ENCODE peak calls at places on chromosomes 7 and 10, in six cellular contexts. One of them, this sample, is unnamed.

GRCh38 chr10:7193369-7193768 is 217.5 kb downstream of the SFMBT2 start:
- DNase-seq in A549: no peak
- DNase-seq in heart right ventricle: no peak
- DNase-seq in IMR-90: no peak
- DNase-seq in astrocyte of the cerebellum: no peak
- DNase-seq in GM12865: no peak
- DNase-seq in this sample: no peak

GRCh38 chr7:54292171-54292925 is 249.8 kb upstream of the VSTM2A start:
- DNase-seq in A549: no peak
- DNase-seq in heart right ventricle: no peak
- DNase-seq in IMR-90: no peak
- DNase-seq in astrocyte of the cerebellum: no peak
- DNase-seq in GM12865: no peak
- DNase-seq in this sample: no peak

GRCh38 chr7:157576415-157576814 is 239.6 kb downstream of the DNAJB6 start:
- DNase-seq in A549: no peak
- DNase-seq in heart right ventricle: no peak
- DNase-seq in IMR-90: no peak
- DNase-seq in astrocyte of the cerebellum: no peak
- DNase-seq in GM12865: no peak
- DNase-seq in this sample: no peak

GRCh38 chr7:23654508-23654907 is 25.5 kb upstream of the FAM221A start:
- DNase-seq in A549: peak
- DNase-seq in heart right ventricle: no peak
- DNase-seq in IMR-90: peak
- DNase-seq in astrocyte of the cerebellum: no peak
- DNase-seq in GM12865: peak
- DNase-seq in this sample: no peak

GRCh38 chr10:120942806-120943413 is 91.7 kb downstream of the WDR11 start:
- DNase-seq in A549: peak
- DNase-seq in heart right ventricle: peak
- DNase-seq in IMR-90: peak
- DNase-seq in astrocyte of the cerebellum: peak
- DNase-seq in GM12865: peak
- DNase-seq in this sample: peak

GRCh38 chr10:122164815-122165491 is 106.1 kb upstream of the BTBD16 start:
- DNase-seq in A549: no peak
- DNase-seq in heart right ventricle: no peak
- DNase-seq in IMR-90: no peak
- DNase-seq in astrocyte of the cerebellum: no peak
- DNase-seq in GM12865: no peak
- DNase-seq in this sample: no peak

GRCh38 chr10:21602313-21602712 is 68.3 kb downstream of the MLLT10 start:
- DNase-seq in A549: no peak
- DNase-seq in heart right ventricle: no peak
- DNase-seq in IMR-90: peak
- DNase-seq in astrocyte of the cerebellum: no peak
- DNase-seq in GM12865: no peak
- DNase-seq in this sample: no peak

GRCh38 chr7:110061387-110061786 is 1029.5 kb upstream of the LRRN3 start:
- DNase-seq in A549: no peak
- DNase-seq in heart right ventricle: no peak
- DNase-seq in IMR-90: no peak
- DNase-seq in astrocyte of the cerebellum: no peak
- DNase-seq in GM12865: peak
- DNase-seq in this sample: no peak

GRCh38 chr7:157355784-157356511 is 19.1 kb downstream of the DNAJB6 start:
- DNase-seq in A549: no peak
- DNase-seq in heart right ventricle: peak
- DNase-seq in IMR-90: peak
- DNase-seq in astrocyte of the cerebellum: no peak
- DNase-seq in GM12865: no peak
- DNase-seq in this sample: no peak

GRCh38 chr10:129850790-129851189 is 113.3 kb downstream of the EBF3 start:
- DNase-seq in A549: no peak
- DNase-seq in heart right ventricle: no peak
- DNase-seq in IMR-90: no peak
- DNase-seq in astrocyte of the cerebellum: no peak
- DNase-seq in GM12865: no peak
- DNase-seq in this sample: no peak

GRCh38 chr7:70238171-70238575 is 639.9 kb downstream of the AUTS2 start:
- DNase-seq in A549: no peak
- DNase-seq in heart right ventricle: no peak
- DNase-seq in IMR-90: no peak
- DNase-seq in astrocyte of the cerebellum: no peak
- DNase-seq in GM12865: peak
- DNase-seq in this sample: no peak

GRCh38 chr7:873367-874002 is 2.9 kb upstream of the GET4 start:
- DNase-seq in A549: peak
- DNase-seq in heart right ventricle: peak
- DNase-seq in IMR-90: peak
- DNase-seq in astrocyte of the cerebellum: peak
- DNase-seq in GM12865: peak
- DNase-seq in this sample: peak

GRCh38 chr10:11610855-11611247 is 599 bp downstream of the USP6NL start:
- DNase-seq in A549: peak
- DNase-seq in heart right ventricle: peak
- DNase-seq in IMR-90: peak
- DNase-seq in astrocyte of the cerebellum: no peak
- DNase-seq in GM12865: peak
- DNase-seq in this sample: no peak

GRCh38 chr7:157703534-157704195 is 366.9 kb downstream of the DNAJB6 start:
- DNase-seq in A549: no peak
- DNase-seq in heart right ventricle: no peak
- DNase-seq in IMR-90: no peak
- DNase-seq in astrocyte of the cerebellum: no peak
- DNase-seq in GM12865: no peak
- DNase-seq in this sample: no peak

GRCh38 chr7:27697861-27698430 is 35.3 kb upstream of the HIBADH start:
- DNase-seq in A549: peak
- DNase-seq in heart right ventricle: no peak
- DNase-seq in IMR-90: peak
- DNase-seq in astrocyte of the cerebellum: no peak
- DNase-seq in GM12865: peak
- DNase-seq in this sample: no peak

GRCh38 chr7:95672434-95672833 is 76.1 kb upstream of the PDK4 start:
- DNase-seq in A549: no peak
- DNase-seq in heart right ventricle: no peak
- DNase-seq in IMR-90: no peak
- DNase-seq in astrocyte of the cerebellum: no peak
- DNase-seq in GM12865: no peak
- DNase-seq in this sample: no peak

GRCh38 chr10:90992462-90992861 is 71.6 kb upstream of the ANKRD1 start:
- DNase-seq in A549: no peak
- DNase-seq in heart right ventricle: no peak
- DNase-seq in IMR-90: no peak
- DNase-seq in astrocyte of the cerebellum: no peak
- DNase-seq in GM12865: no peak
- DNase-seq in this sample: no peak

GRCh38 chr7:2810682-2811471 is 33.2 kb downstream of the GNA12 start:
- DNase-seq in A549: no peak
- DNase-seq in heart right ventricle: no peak
- DNase-seq in IMR-90: no peak
- DNase-seq in astrocyte of the cerebellum: no peak
- DNase-seq in GM12865: no peak
- DNase-seq in this sample: no peak

GRCh38 chr10:77109470-77109994 is 528.1 kb downstream of the KCNMA1 start:
- DNase-seq in A549: no peak
- DNase-seq in heart right ventricle: no peak
- DNase-seq in IMR-90: no peak
- DNase-seq in astrocyte of the cerebellum: no peak
- DNase-seq in GM12865: no peak
- DNase-seq in this sample: no peak

GRCh38 chr7:66265566-66265965 is 60.4 kb downstream of the TPST1 start:
- DNase-seq in A549: peak
- DNase-seq in heart right ventricle: no peak
- DNase-seq in IMR-90: peak
- DNase-seq in astrocyte of the cerebellum: no peak
- DNase-seq in GM12865: no peak
- DNase-seq in this sample: no peak

DNA sequence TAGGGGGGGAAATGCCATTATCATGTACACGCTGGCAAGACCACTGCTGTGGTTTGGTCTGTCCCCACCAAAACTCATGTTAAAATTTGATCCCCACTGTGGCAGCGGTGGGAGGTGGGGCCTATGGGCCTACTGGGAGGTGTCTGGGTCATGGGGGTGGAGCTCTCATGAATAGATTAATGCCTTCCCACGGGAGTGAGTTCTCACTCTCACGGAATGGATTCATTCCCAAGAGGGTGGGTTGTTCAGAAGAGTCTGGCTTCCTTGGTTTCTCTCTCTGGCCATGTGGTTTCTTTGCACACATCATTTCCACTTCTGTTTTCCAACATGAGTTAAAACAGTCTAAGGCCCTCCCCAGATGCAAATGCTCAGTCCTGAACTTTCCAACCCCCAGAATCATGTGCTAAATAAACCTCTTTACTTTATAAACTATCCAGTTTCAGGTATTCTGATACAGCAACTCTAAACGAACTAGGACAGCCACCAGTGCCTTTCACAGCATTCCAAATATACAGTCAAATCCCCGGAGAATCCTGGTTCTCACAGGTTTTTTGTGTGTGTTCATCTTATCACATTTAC is 44.3 kb downstream of the SMURF1 start:
- DNase-seq in A549: no peak
- DNase-seq in heart right ventricle: no peak
- DNase-seq in IMR-90: no peak
- DNase-seq in astrocyte of the cerebellum: no peak
- DNase-seq in GM12865: no peak
- DNase-seq in this sample: no peak
- H3K4me3 ChIP-seq in A549: no peak
- H3K4me3 ChIP-seq in heart right ventricle: no peak
- H3K4me3 ChIP-seq in IMR-90: no peak
- H3K4me3 ChIP-seq in astrocyte of the cerebellum: no peak
- H3K4me3 ChIP-seq in GM12865: no peak
- H3K4me3 ChIP-seq in this sample: no peak

GRCh38 chr10:110409488-110409887 is 88.2 kb upstream of the DUSP5 start:
- DNase-seq in A549: no peak
- DNase-seq in heart right ventricle: no peak
- DNase-seq in IMR-90: no peak
- DNase-seq in astrocyte of the cerebellum: no peak
- DNase-seq in GM12865: no peak
- DNase-seq in this sample: no peak
- H3K4me3 ChIP-seq in A549: no peak
- H3K4me3 ChIP-seq in heart right ventricle: no peak
- H3K4me3 ChIP-seq in IMR-90: no peak
- H3K4me3 ChIP-seq in astrocyte of the cerebellum: no peak
- H3K4me3 ChIP-seq in GM12865: peak
- H3K4me3 ChIP-seq in this sample: no peak

GRCh38 chr7:117021366-117021765 is 68.1 kb downstream of the ST7 start:
- DNase-seq in A549: no peak
- DNase-seq in heart right ventricle: no peak
- DNase-seq in IMR-90: no peak
- DNase-seq in astrocyte of the cerebellum: no peak
- DNase-seq in GM12865: no peak
- DNase-seq in this sample: no peak

GRCh38 chr7:117018713-117019112 is 65.4 kb downstream of the ST7 start:
- DNase-seq in A549: no peak
- DNase-seq in heart right ventricle: no peak
- DNase-seq in IMR-90: no peak
- DNase-seq in astrocyte of the cerebellum: no peak
- DNase-seq in GM12865: no peak
- DNase-seq in this sample: no peak

GRCh38 chr7:117019287-117019686 is 66.0 kb downstream of the ST7 start:
- DNase-seq in A549: no peak
- DNase-seq in heart right ventricle: no peak
- DNase-seq in IMR-90: no peak
- DNase-seq in astrocyte of the cerebellum: no peak
- DNase-seq in GM12865: no peak
- DNase-seq in this sample: no peak

GRCh38 chr7:117020605-117021002 is 67.3 kb downstream of the ST7 start:
- DNase-seq in A549: no peak
- DNase-seq in heart right ventricle: no peak
- DNase-seq in IMR-90: no peak
- DNase-seq in astrocyte of the cerebellum: no peak
- DNase-seq in GM12865: no peak
- DNase-seq in this sample: no peak

DNA sequence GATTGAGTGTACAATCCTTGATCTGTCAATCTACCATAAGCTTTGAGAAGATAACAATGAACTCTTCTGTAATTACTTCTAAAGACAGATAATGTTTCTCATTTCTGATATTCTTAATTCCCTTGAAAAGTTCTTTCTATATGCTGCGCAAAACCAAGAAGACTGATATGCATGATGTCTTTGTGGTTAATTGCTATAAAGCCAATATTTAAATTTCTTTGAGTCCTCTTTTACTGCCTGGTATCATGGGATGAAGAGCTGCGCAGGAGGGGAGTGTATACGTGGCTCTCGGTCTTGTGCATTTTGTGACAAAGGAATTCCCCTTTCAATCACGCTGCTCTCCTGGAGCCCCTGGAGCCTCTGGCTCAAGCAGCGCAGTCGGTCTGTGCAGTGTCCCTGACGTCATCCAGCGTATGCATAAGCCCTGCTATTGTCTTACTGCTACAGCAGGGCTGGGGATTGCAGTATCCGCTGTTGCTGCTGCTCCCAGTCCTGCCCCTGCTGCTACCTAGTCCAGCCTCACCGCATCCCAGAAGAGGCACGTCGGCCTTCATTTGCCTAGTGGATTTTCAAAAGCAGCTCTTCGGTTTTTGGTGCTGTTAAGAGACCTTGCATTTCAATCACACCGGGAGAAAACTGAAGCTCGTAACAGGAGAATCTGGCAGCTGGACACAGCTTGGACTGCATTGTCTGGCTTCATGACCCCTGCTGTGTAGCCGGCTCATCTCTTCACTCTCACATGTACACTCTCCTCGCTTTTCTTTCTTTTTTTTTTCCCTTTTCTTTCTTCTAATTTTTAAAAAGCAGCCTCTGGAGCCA is 66.7 kb downstream of the ST7 start:
- DNase-seq in A549: peak
- DNase-seq in heart right ventricle: peak
- DNase-seq in IMR-90: peak
- DNase-seq in astrocyte of the cerebellum: peak
- DNase-seq in GM12865: no peak
- DNase-seq in this sample: peak
- H3K4me3 ChIP-seq in A549: no peak
- H3K4me3 ChIP-seq in heart right ventricle: peak
- H3K4me3 ChIP-seq in IMR-90: peak
- H3K4me3 ChIP-seq in astrocyte of the cerebellum: peak
- H3K4me3 ChIP-seq in GM12865: no peak
- H3K4me3 ChIP-seq in this sample: peak

GRCh38 chr7:150404785-150405583 is 25.9 kb downstream of the ZNF775 start:
- DNase-seq in A549: peak
- DNase-seq in heart right ventricle: peak
- DNase-seq in IMR-90: peak
- DNase-seq in astrocyte of the cerebellum: peak
- DNase-seq in GM12865: peak
- DNase-seq in this sample: peak

GRCh38 chr7:150407588-150408392 is 28.7 kb downstream of the ZNF775 start:
- DNase-seq in A549: no peak
- DNase-seq in heart right ventricle: no peak
- DNase-seq in IMR-90: no peak
- DNase-seq in astrocyte of the cerebellum: no peak
- DNase-seq in GM12865: no peak
- DNase-seq in this sample: no peak

GRCh38 chr7:150405584-150406310 is 26.6 kb downstream of the ZNF775 start:
- DNase-seq in A549: no peak
- DNase-seq in heart right ventricle: no peak
- DNase-seq in IMR-90: peak
- DNase-seq in astrocyte of the cerebellum: no peak
- DNase-seq in GM12865: peak
- DNase-seq in this sample: no peak

GRCh38 chr7:150406565-150407421 is 27.7 kb downstream of the ZNF775 start:
- DNase-seq in A549: no peak
- DNase-seq in heart right ventricle: no peak
- DNase-seq in IMR-90: peak
- DNase-seq in astrocyte of the cerebellum: no peak
- DNase-seq in GM12865: peak
- DNase-seq in this sample: no peak

GRCh38 chr7:150406311-150406564 is 27.1 kb downstream of the ZNF775 start:
- DNase-seq in A549: no peak
- DNase-seq in heart right ventricle: no peak
- DNase-seq in IMR-90: no peak
- DNase-seq in astrocyte of the cerebellum: no peak
- DNase-seq in GM12865: no peak
- DNase-seq in this sample: no peak
- H3K4me3 ChIP-seq in A549: peak
- H3K4me3 ChIP-seq in heart right ventricle: peak
- H3K4me3 ChIP-seq in IMR-90: peak
- H3K4me3 ChIP-seq in astrocyte of the cerebellum: peak
- H3K4me3 ChIP-seq in GM12865: peak
- H3K4me3 ChIP-seq in this sample: peak

This sample was measured in skeletal muscle cell.